ENCODE peak calls at places on chromosomes 7 and 10, in eight cellular contexts. E is upper lobe of left lung; J is Ammon's horn; K is RPMI8226; F is neural progenitor cell; B is pancreas; R is stimulated activated CD4-positive, alpha-beta T cell treated with anti-CD3 and anti-CD28 coated beads, Interleukin-15, amount 100 ng/mL, for 24 hours; N is HT-29. M is an unnamed sample.

GRCh38 chr10:46525824-46526681 is 30.4 kb downstream of the GPRIN2 start:
- DNase-seq in K (no peak), R (peak), J (no peak), B (no peak), N (no peak), F (no peak), E (no peak), M (no peak)

GRCh38 chr7:145543245-145543644 is 573.4 kb upstream of the CNTNAP2 start:
- DNase-seq in E (no peak), J (no peak), B (no peak), N (no peak), K (no peak), R (no peak), F (no peak), M (no peak)

GRCh38 chr7:94514917-94515316 is 5.3 kb downstream of the CASD1 start:
- DNase-seq in K (no peak), B (no peak), R (no peak), E (no peak), N (no peak), F (no peak), J (no peak), M (no peak)

GRCh38 chr7:37062460-37062859 is 338.2 kb upstream of the AOAH start:
- DNase-seq in F (no peak), K (no peak), J (peak), R (no peak), B (no peak), N (no peak), E (no peak), M (no peak)

GRCh38 chr7:114939484-114940097 is 17.7 kb downstream of the MDFIC start:
- DNase-seq in J (no peak), N (peak), B (no peak), R (no peak), E (no peak), K (no peak), F (no peak), M (peak)

GRCh38 chr10:72315054-72315453 is 39.7 kb downstream of the DNAJB12 start:
- DNase-seq in E (no peak), R (no peak), B (no peak), J (no peak), N (no peak), F (peak), K (peak), M (no peak)

GRCh38 chr10:62885656-62886461 is 69.7 kb upstream of the EGR2 start:
- DNase-seq in J (no peak), B (no peak), R (no peak), N (no peak), F (no peak), K (no peak), E (peak), M (no peak)

GRCh38 chr10:123743441-123744225 is 77.5 kb downstream of the GPR26 start:
- DNase-seq in K (no peak), E (no peak), R (no peak), J (no peak), F (no peak), N (no peak), B (no peak), M (no peak)

GRCh38 chr7:82050792-82051191 is 280.9 kb upstream of the HGF start:
- DNase-seq in N (no peak), B (no peak), J (no peak), R (no peak), E (no peak), F (no peak), K (no peak), M (no peak)

GRCh38 chr10:102599565-102600327 is 44.5 kb upstream of the TRIM8 start:
- DNase-seq in E (peak), J (no peak), N (no peak), F (no peak), B (no peak), R (no peak), K (no peak), M (no peak)

GRCh38 chr7:64882341-64883112 is 20.5 kb upstream of the ZNF273 start:
- DNase-seq in B (peak), K (no peak), J (peak), E (peak), R (peak), N (no peak), F (no peak), M (no peak)

GRCh38 chr10:33706191-33706590 is 371.7 kb upstream of the NRP1 start:
- DNase-seq in B (no peak), R (no peak), E (no peak), J (no peak), F (no peak), N (no peak), K (no peak), M (no peak)

GRCh38 chr10:3886666-3887251 is 101.8 kb upstream of the KLF6 start:
- DNase-seq in R (no peak), J (no peak), B (peak), K (no peak), F (no peak), E (no peak), N (peak), M (no peak)

GRCh38 chr10:81021428-81022129 is 483.9 kb downstream of the SH2D4B start:
- DNase-seq in N (no peak), J (peak), B (peak), K (no peak), F (no peak), E (no peak), R (no peak), M (no peak)

GRCh38 chr10:66365686-66366085 is 560.1 kb upstream of the LRRTM3 start:
- DNase-seq in F (no peak), R (no peak), E (no peak), B (no peak), J (no peak), K (no peak), N (no peak), M (no peak)

GRCh38 chr10:80410122-80410521 is 1.8 kb downstream of the PRXL2A start:
- DNase-seq in N (no peak), R (no peak), E (no peak), F (no peak), K (no peak), B (no peak), J (no peak), M (no peak)

GRCh38 chr7:95840953-95841950 is 68.9 kb downstream of the DYNC1I1 start:
- DNase-seq in N (peak), F (peak), K (peak), J (no peak), R (no peak), E (no peak), B (no peak), M (peak)

GRCh38 chr10:132882481-132882951 is 59.9 kb downstream of the CFAP46 start:
- DNase-seq in B (no peak), F (no peak), N (no peak), E (peak), J (no peak), R (no peak), K (no peak), M (no peak)

M was measured in OCI-LY7.